ENCODE peak calls at places on chromosomes 16 and 17, in five cellular contexts. O is upper lobe of left lung, K is pancreas, H is mesenchymal stem cell, F is IMR-90. V is an unnamed sample.
A peak's percentile ranks its signal among the peaks of the same experiment; 100 is the strongest.

GRCh38 chr17:596763-597644 is 117.6 kb downstream of the VPS53 start:
- DNase-seq in O (no peak), K (no peak), H (peak; percentile 52), F (peak; percentile 90), V (peak; percentile 83)

GRCh38 chr16:89466920-89467319 is 23.4 kb downstream of the ANKRD11 start:
- DNase-seq in O (no peak), K (no peak), H (no peak), F (no peak), V (no peak)

GRCh38 chr17:9212376-9213310 is 191.3 kb downstream of the NTN1 start:
- DNase-seq in O (no peak), K (no peak), H (no peak), F (no peak), V (no peak)

GRCh38 chr16:67456383-67457140 is 24.4 kb downstream of the ATP6V0D1 start:
- DNase-seq in O (peak; percentile 70), K (peak; percentile 75), H (no peak), F (peak; percentile 36), V (peak; percentile 88)

GRCh38 chr17:40309031-40309937 is at the start of gene RARA:
- DNase-seq in O (peak; percentile 85), K (peak; percentile 48), H (peak; percentile 74), F (no peak), V (no peak)

GRCh38 chr17:45013021-45013997 is 38.1 kb downstream of the DCAKD start:
- DNase-seq in O (no peak), K (no peak), H (no peak), F (no peak), V (no peak)

GRCh38 chr16:51648521-51648920 is 497.5 kb upstream of the SALL1 start:
- DNase-seq in O (no peak), K (no peak), H (no peak), F (no peak), V (peak; percentile 13)

GRCh38 chr16:86285938-86286921 is 224.1 kb upstream of the FOXF1 start:
- DNase-seq in O (no peak), K (no peak), H (peak; percentile 84), F (peak; percentile 58), V (no peak)

GRCh38 chr17:56594528-56595418 is 1.3 kb downstream of the NOG start:
- DNase-seq in O (no peak), K (no peak), H (peak; percentile 56), F (peak; percentile 10), V (peak; percentile 43)

GRCh38 chr16:10093564-10093963 is 88.7 kb downstream of the GRIN2A start:
- DNase-seq in O (no peak), K (no peak), H (peak; percentile 35), F (no peak), V (no peak)

GRCh38 chr16:11089504-11090124 is 145.2 kb downstream of the CLEC16A start:
- DNase-seq in O (peak; percentile 47), K (peak; percentile 23), H (peak; percentile 98), F (peak; percentile 99), V (peak; percentile 89)

GRCh38 chr16:9957433-9957832 is 224.8 kb downstream of the GRIN2A start:
- DNase-seq in O (no peak), K (no peak), H (no peak), F (no peak), V (no peak)

GRCh38 chr17:79338589-79338988 is 264.0 kb downstream of the ENGASE start:
- DNase-seq in O (no peak), K (no peak), H (no peak), F (peak; percentile 9), V (peak; percentile 19)

GRCh38 chr17:44932526-44933097 is 15.0 kb downstream of the KIF18B start:
- DNase-seq in O (no peak), K (no peak), H (no peak), F (no peak), V (no peak)

GRCh38 chr16:13453938-13454553 is 465.9 kb upstream of the ERCC4 start:
- DNase-seq in O (no peak), K (peak; percentile 39), H (no peak), F (no peak), V (no peak)

GRCh38 chr16:67951485-67951884 is 7.6 kb upstream of the LCAT start:
- DNase-seq in O (no peak), K (peak; percentile 14), H (no peak), F (no peak), V (no peak)

GRCh38 chr16:51328708-51329107 is 177.6 kb upstream of the SALL1 start:
- DNase-seq in O (no peak), K (no peak), H (peak; percentile 35), F (no peak), V (no peak)

GRCh38 chr17:35749560-35750412 is 3.3 kb downstream of the GAS2L2 start:
- DNase-seq in O (no peak), K (no peak), H (no peak), F (peak; percentile 20), V (peak; percentile 13)

GRCh38 chr16:83967838-83968482 is at the start of gene NECAB2:
- DNase-seq in O (no peak), K (peak; percentile 40), H (peak; percentile 15), F (peak; percentile 8), V (peak; percentile 29)

GRCh38 chr16:58082381-58082780 is 46.8 kb downstream of the CFAP20 start:
- DNase-seq in O (no peak), K (no peak), H (no peak), F (no peak), V (no peak)

GRCh38 chr16:65622161-65622560 is 500.3 kb upstream of the CDH11 start:
- DNase-seq in O (no peak), K (no peak), H (no peak), F (no peak), V (no peak)

GRCh38 chr16:30846649-30847402 is 47.1 kb downstream of the BCL7C start:
- DNase-seq in O (no peak), K (no peak), H (no peak), F (no peak), V (no peak)

DNA sequence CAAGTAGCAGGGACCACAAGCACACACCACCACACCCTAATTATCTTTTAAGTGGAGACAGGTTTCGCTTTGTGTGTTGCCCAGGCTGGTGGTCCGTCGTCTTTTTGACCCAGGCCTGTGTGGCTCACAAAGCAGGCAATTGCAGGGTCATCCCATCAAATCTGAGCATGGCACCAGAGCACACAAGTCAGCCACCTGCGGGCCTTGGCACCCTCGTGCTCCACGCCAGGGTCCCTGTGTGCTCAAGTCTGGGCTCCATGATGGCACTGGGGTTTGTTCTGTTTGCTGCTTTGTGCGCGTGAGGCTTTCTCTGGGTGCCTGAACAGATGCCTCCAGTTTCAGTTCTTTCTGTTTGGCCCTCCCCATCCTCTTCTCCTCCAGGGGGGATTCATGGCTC is 2.4 kb upstream of the CAPN15 start:
- DNase-seq in O (no peak), K (no peak), H (no peak), F (no peak), V (no peak)
- H3K4me3 ChIP-seq in O (no peak overlapping the region), K (no peak overlapping the region), H (no peak overlapping the region), F (no peak overlapping the region), V (no peak overlapping the region)

GRCh38 chr17:72826602-72827001 is 265.9 kb downstream of the SLC39A11 start:
- DNase-seq in O (no peak), K (no peak), H (peak; percentile 11), F (peak; percentile 57), V (no peak)
- H3K9me3 ChIP-seq in O (peaks cover 18% of the 10 kb centered on the region), K (no peaks in the 10 kb centered on the region), H (peaks cover 17% of the 10 kb centered on the region), F (peaks cover 7% of the 10 kb centered on the region), V (peaks cover 26% of the 10 kb centered on the region)

DNA sequence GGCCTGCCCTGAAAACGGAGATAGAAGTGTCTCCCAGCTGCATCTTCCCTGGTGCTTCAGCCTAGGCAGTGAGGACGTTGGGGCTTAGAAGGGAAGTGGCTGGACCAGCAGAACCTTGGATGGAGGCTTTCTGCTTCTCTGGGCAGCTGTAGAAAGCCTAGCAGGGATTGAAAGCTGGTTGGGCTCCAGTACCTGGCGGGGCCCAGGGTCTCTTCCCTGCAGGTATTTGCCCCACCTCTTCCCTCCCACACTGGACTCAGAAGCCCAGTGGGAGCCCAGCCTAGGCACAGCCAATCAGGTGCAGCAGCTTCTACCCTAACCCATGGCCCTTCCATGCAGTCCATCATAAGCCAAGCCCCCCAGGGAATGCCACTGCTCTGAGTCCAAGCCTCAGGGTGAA is 190.3 kb upstream of the IRX6 start:
- DNase-seq in O (no peak), K (no peak), H (no peak), F (no peak), V (no peak)
- H3K4me3 ChIP-seq in O (no peak overlapping the region), K (no peak overlapping the region), H (no peak overlapping the region), F (no peak overlapping the region), V (no peak overlapping the region)

DNA sequence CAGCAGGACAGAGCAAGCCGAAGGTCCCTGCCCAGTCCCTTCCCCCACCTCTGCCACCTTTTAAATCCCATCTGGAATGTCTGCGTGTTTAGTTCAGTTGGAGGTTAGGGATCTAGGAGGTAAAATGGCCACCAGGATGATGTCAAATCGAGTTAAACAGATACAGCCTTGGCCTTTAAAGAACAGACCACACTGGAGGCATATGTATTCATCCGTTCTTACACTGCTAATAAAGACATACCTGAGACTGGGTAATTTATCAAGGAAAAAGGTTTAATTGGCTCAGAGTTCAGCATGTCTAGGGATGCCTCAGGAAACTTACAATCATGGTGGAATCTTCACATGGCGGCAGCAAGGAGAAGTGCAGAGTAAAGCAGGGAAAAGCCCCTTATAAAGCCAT is 167.8 kb upstream of the CACNG5 start:
- DNase-seq in O (no peak), K (no peak), H (no peak), F (no peak), V (no peak)
- H3K9me3 ChIP-seq in O (no peaks in the 10 kb centered on the region), K (no peaks in the 10 kb centered on the region), H (no peaks in the 10 kb centered on the region), F (no peaks in the 10 kb centered on the region), V (no peaks in the 10 kb centered on the region)

GRCh38 chr17:81967533-81968395 is 6.8 kb upstream of the NOTUM start:
- DNase-seq in O (peak; percentile 84), K (peak; percentile 82), H (peak; percentile 81), F (peak; percentile 32), V (no peak)
- H3K4me3 ChIP-seq in O (peak overlapping the region; percentile 25), K (no peak overlapping the region), H (no peak overlapping the region), F (no peak overlapping the region), V (no peak overlapping the region)

GRCh38 chr17:70447588-70447987 is 278.3 kb downstream of the KCNJ2 start:
- DNase-seq in O (no peak), K (no peak), H (no peak), F (no peak), V (no peak)
- H3K9me3 ChIP-seq in O (no peaks in the 10 kb centered on the region), K (no peaks in the 10 kb centered on the region), H (peaks cover 3% of the 10 kb centered on the region), F (no peaks in the 10 kb centered on the region), V (peaks cover 4% of the 10 kb centered on the region)

DNA sequence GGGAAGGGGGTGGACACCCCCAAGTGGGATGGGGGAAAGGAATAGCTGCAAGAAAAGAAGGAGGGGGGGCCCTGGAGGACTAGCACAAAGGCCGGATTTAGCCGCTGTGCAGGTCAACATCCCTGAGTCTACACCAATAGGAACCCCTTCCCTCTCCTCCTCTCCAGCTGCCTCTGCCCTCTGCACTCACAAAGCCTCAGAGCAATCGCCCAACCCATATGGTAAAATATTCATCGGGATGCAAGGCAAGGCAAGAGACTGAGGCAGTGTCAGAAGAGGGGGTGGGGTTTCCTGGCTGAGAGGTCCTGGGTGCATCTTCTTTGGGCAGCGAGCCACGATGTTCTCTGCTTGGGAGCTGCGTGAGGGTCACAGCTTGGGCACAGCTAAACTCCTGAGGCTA is 115.5 kb upstream of the NLRP1 start:
- DNase-seq in O (no peak), K (no peak), H (no peak), F (no peak), V (no peak)
- H3K4me3 ChIP-seq in O (no peak overlapping the region), K (no peak overlapping the region), H (no peak overlapping the region), F (no peak overlapping the region), V (no peak overlapping the region)

DNA sequence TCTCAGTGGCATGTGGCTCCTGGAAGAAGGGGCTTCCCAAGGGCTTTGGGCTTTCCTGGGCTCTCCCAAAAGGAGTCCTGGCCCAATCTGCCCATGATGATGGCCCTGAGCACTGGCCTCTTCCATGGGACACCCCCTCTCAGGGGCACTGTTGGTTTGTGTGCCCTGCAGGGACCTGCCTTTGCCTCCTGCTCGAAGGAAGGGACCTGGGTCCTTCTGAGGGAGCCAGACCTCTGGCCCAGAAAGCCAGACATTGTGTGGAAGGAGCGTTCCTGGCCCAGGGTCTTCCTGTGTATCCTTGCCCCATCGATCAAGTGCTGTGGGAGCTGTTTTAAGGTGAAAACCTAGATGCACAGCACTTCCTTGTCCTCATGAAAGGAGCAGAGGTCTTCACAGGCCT is 1689.3 kb downstream of the TP53TG3F start:
- DNase-seq in O (no peak), K (no peak), H (no peak), F (no peak), V (no peak)
- H3K9me3 ChIP-seq in O (peaks cover 79% of the 10 kb centered on the region), K (no peaks in the 10 kb centered on the region), H (no peaks in the 10 kb centered on the region), F (peaks cover 42% of the 10 kb centered on the region), V (no peaks in the 10 kb centered on the region)

V was measured in MG63.